ENCODE peak calls at places on chromosome 12, in four cellular contexts. One of them, this sample, is unnamed.

GRCh38 chr12:6376965-6377666 is 1.8 kb upstream of the SCNN1A start:
- DNase-seq in GM12864: no peak
- DNase-seq in BJ: no peak
- DNase-seq in neuronal stem cell: no peak
- DNase-seq in this sample: no peak

GRCh38 chr12:55979069-55979468 is 5.2 kb downstream of the RAB5B start:
- DNase-seq in BJ: no peak
- DNase-seq in GM12864: no peak
- DNase-seq in neuronal stem cell: no peak
- DNase-seq in this sample: no peak

GRCh38 chr12:45234134-45234865 is 18.4 kb downstream of the ANO6 start:
- DNase-seq in BJ: peak; percentile 95
- DNase-seq in GM12864: no peak
- DNase-seq in neuronal stem cell: peak; percentile 53
- DNase-seq in this sample: peak; percentile 47

GRCh38 chr12:1908758-1909157 is 9.7 kb downstream of the CACNA2D4 start:
- DNase-seq in BJ: no peak
- DNase-seq in GM12864: no peak
- DNase-seq in neuronal stem cell: no peak
- DNase-seq in this sample: no peak

GRCh38 chr12:5481645-5482044 is 49.7 kb downstream of the NTF3 start:
- DNase-seq in GM12864: no peak
- DNase-seq in BJ: no peak
- DNase-seq in neuronal stem cell: no peak
- DNase-seq in this sample: no peak

GRCh38 chr12:81819991-81820633 is 61.0 kb upstream of the PPFIA2 start:
- DNase-seq in BJ: no peak
- DNase-seq in GM12864: no peak
- DNase-seq in neuronal stem cell: no peak
- DNase-seq in this sample: no peak

GRCh38 chr12:107042801-107043200 is 50.5 kb downstream of the CRY1 start:
- DNase-seq in BJ: no peak
- DNase-seq in GM12864: no peak
- DNase-seq in neuronal stem cell: no peak
- DNase-seq in this sample: no peak

GRCh38 chr12:5505751-5506150 is 73.8 kb downstream of the NTF3 start:
- DNase-seq in GM12864: no peak
- DNase-seq in BJ: no peak
- DNase-seq in neuronal stem cell: no peak
- DNase-seq in this sample: no peak

DNA sequence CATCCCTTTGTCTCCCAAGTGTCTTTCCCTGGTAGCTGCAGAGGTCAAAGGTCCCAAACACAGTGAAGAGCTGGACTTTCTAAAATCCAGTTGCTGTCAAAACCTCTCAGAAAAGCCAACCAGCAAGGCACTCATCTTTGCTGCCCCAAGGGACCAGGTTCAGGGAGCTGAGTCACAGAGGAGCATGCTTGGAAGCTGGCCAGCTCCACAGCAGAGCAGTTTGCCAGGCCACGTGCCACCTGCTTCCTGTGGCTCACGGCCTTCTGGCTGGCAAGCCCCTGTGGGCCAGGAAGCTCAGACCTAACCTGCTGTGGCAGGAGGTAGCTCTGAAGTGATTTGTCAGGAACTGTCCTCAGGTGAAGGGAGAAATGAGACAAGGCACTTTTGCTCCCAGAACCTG is 3.6 kb downstream of the ISCU start:
- DNase-seq in neuronal stem cell: no peak
- DNase-seq in GM12864: no peak
- DNase-seq in BJ: no peak
- DNase-seq in this sample: peak; percentile 78
- H3K4me3 ChIP-seq in neuronal stem cell: no peak overlapping the region
- H3K4me3 ChIP-seq in GM12864: no peak overlapping the region
- H3K4me3 ChIP-seq in BJ: no peak overlapping the region
- H3K4me3 ChIP-seq in this sample: no peak overlapping the region

GRCh38 chr12:27967551-27968054 is 4.9 kb downstream of the PTHLH start:
- DNase-seq in neuronal stem cell: no peak
- DNase-seq in BJ: no peak
- DNase-seq in GM12864: no peak
- DNase-seq in this sample: no peak
- H3K4me3 ChIP-seq in neuronal stem cell: no peak overlapping the region
- H3K4me3 ChIP-seq in BJ: no peak overlapping the region
- H3K4me3 ChIP-seq in GM12864: no peak overlapping the region
- H3K4me3 ChIP-seq in this sample: no peak overlapping the region

GRCh38 chr12:92927055-92927435 is 2.0 kb downstream of the EEA1 start:
- DNase-seq in neuronal stem cell: no peak
- DNase-seq in BJ: no peak
- DNase-seq in GM12864: no peak
- DNase-seq in this sample: no peak
- H3K4me3 ChIP-seq in neuronal stem cell: no peak overlapping the region
- H3K4me3 ChIP-seq in BJ: peak overlapping the region; percentile 66
- H3K4me3 ChIP-seq in GM12864: peak overlapping the region; percentile 40
- H3K4me3 ChIP-seq in this sample: peak overlapping the region; percentile 84

DNA sequence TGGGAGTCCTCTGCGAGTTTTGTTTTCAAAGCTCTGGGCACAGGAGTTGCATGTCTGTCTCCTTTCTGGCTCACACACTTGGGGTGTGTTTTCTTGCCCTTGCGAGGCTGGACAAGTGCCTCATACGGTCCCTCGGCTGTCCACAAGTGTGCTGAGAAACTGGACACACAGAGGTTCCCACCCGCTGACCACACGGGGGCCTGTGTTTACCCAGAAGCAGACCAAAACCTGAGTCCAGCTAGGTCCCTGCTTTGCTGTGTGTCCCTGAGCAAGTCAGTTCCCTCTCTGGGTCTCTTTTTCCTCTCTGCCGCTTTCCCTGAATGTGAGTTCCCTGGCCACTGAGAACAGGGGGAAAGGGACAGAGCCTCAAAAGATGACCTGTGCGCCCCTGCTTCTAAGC is 678 bp upstream of the OAS2 start:
- DNase-seq in GM12864: no peak
- DNase-seq in neuronal stem cell: no peak
- DNase-seq in BJ: no peak
- DNase-seq in this sample: no peak
- H3K4me3 ChIP-seq in GM12864: peak overlapping the region; percentile 97
- H3K4me3 ChIP-seq in neuronal stem cell: no peak overlapping the region
- H3K4me3 ChIP-seq in BJ: no peak overlapping the region
- H3K4me3 ChIP-seq in this sample: peak overlapping the region; percentile 54

DNA sequence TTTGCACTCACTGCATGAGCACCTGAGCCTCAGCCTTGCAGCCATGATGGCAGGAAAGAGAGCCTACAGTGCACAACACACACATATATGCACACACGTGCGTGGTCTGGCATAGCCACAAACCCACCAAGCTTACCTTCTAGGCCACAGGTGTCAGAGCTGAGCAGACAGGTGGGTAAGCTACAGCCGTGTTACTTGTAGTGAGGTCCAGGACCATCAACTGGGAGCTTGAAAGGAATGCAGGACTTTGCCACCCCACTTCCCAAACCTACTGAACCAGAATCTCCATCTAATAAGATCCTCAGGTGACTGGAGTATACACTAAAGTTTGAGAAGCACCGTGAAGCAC is 2.7 kb downstream of the ASIC1 start:
- DNase-seq in GM12864: no peak
- DNase-seq in neuronal stem cell: no peak
- DNase-seq in BJ: no peak
- DNase-seq in this sample: no peak
- H3K4me3 ChIP-seq in GM12864: no peak overlapping the region
- H3K4me3 ChIP-seq in neuronal stem cell: no peak overlapping the region
- H3K4me3 ChIP-seq in BJ: no peak overlapping the region
- H3K4me3 ChIP-seq in this sample: no peak overlapping the region

This sample was measured in heart left ventricle.